ENCODE peak calls at places on chromosomes 5 and 9, in ten cellular contexts. L is cardiac fibroblast, N is fibroblast of pulmonary artery, R is ovary, V is fibroblast of villous mesenchyme, Y is dorsolateral prefrontal cortex, G is progenitor cell of endocrine pancreas, Z is MCF 10A, W is psoas muscle, M is breast epithelium. J is an unnamed sample.
A peak's percentile ranks its signal among the peaks of the same experiment; 100 is the strongest.

GRCh38 chr5:318341-318897 is 3.1 kb upstream of the AHRR start:
- DNase-seq in Z (peak; percentile 61), G (no peak), V (peak; percentile 32), N (no peak), R (no peak), Y (no peak), M (no peak), L (peak; percentile 29), W (no peak), J (peak; percentile 27)

GRCh38 chr9:111597852-111598729 is 1.4 kb downstream of the PTGR1 start:
- DNase-seq in G (peak; percentile 53), L (peak; percentile 79), W (peak; percentile 72), Z (peak; percentile 74), Y (peak; percentile 53), N (peak; percentile 78), R (peak; percentile 68), M (peak; percentile 43), V (peak; percentile 78), J (peak; percentile 81)

GRCh38 chr5:90792725-90793124 is 234.1 kb downstream of the ADGRV1 start:
- DNase-seq in Y (no peak), L (peak; percentile 21), G (no peak), V (peak; percentile 12), N (peak; percentile 44), W (no peak), M (no peak), R (no peak), Z (no peak), J (peak; percentile 9)

GRCh38 chr9:6788175-6789016 is 30.6 kb downstream of the KDM4C start:
- DNase-seq in L (peak; percentile 51), R (no peak), V (peak; percentile 29), W (no peak), M (no peak), Y (peak; percentile 58), Z (peak; percentile 46), N (peak; percentile 57), G (no peak), J (peak; percentile 54)

GRCh38 chr9:120474579-120475243 is 105.3 kb downstream of the CDK5RAP2 start:
- DNase-seq in N (peak; percentile 55), Y (no peak), R (no peak), W (no peak), M (no peak), Z (peak; percentile 32), G (no peak), L (peak; percentile 51), V (peak; percentile 38), J (peak; percentile 67)

GRCh38 chr9:34783951-34784487 is 74.1 kb upstream of the CCL21 start:
- DNase-seq in G (no peak), N (no peak), R (no peak), W (no peak), V (no peak), Y (no peak), L (no peak), M (no peak), Z (no peak), J (no peak)

GRCh38 chr9:19517202-19517942 is 108.6 kb downstream of the ACER2 start:
- DNase-seq in M (no peak), N (peak; percentile 10), V (no peak), R (no peak), Y (no peak), Z (peak; percentile 20), G (no peak), L (no peak), W (no peak), J (peak; percentile 23)

GRCh38 chr5:149046196-149046829 is 16.5 kb downstream of the SH3TC2 start:
- DNase-seq in Y (no peak), N (peak; percentile 45), Z (no peak), M (no peak), G (no peak), L (no peak), W (no peak), V (no peak), R (no peak), J (no peak)

GRCh38 chr5:79020861-79021561 is 35.9 kb upstream of the ARSB start:
- DNase-seq in V (peak; percentile 61), R (peak; percentile 43), L (peak; percentile 74), N (peak; percentile 86), Y (peak; percentile 48), G (peak; percentile 29), W (peak; percentile 27), Z (peak; percentile 59), M (peak; percentile 31), J (peak; percentile 67)

GRCh38 chr5:14640765-14641164 is 23.8 kb upstream of the OTULIN start:
- DNase-seq in V (no peak), L (no peak), G (no peak), N (no peak), Y (no peak), R (no peak), W (no peak), Z (no peak), M (no peak), J (no peak)

GRCh38 chr5:53642006-53642405 is 81.6 kb downstream of the NDUFS4 start:
- DNase-seq in N (peak; percentile 18), Z (peak; percentile 35), V (peak; percentile 55), M (no peak), W (no peak), G (no peak), Y (no peak), R (no peak), L (peak; percentile 47), J (peak; percentile 58)

GRCh38 chr9:37574996-37575395 is 1.2 kb downstream of the FBXO10 start:
- DNase-seq in W (no peak), N (no peak), R (no peak), Z (no peak), Y (no peak), M (no peak), G (no peak), V (peak; percentile 11), L (no peak), J (no peak)

GRCh38 chr5:179227196-179227577 is 118.1 kb downstream of the ADAMTS2 start:
- DNase-seq in G (no peak), Y (peak; percentile 33), W (no peak), L (no peak), Z (no peak), M (no peak), V (no peak), N (no peak), R (peak; percentile 52), J (no peak)

GRCh38 chr5:153551537-153552079 is 61.1 kb downstream of the GRIA1 start:
- DNase-seq in L (peak; percentile 89), M (no peak), Z (peak; percentile 90), Y (no peak), R (no peak), G (no peak), N (peak; percentile 89), W (no peak), V (peak; percentile 86), J (peak; percentile 93)

GRCh38 chr5:73118331-73119011 is 1.9 kb upstream of the TMEM171 start:
- DNase-seq in L (no peak), Z (no peak), G (no peak), V (no peak), M (no peak), Y (no peak), N (no peak), W (no peak), R (no peak), J (peak; percentile 50)

GRCh38 chr9:31394040-31394473 is 990.4 kb upstream of the ACO1 start:
- DNase-seq in M (no peak), L (peak; percentile 80), G (no peak), Y (no peak), N (peak; percentile 81), Z (peak; percentile 81), V (peak; percentile 67), R (no peak), W (no peak), J (peak; percentile 77)

GRCh38 chr5:173745561-173745960 is 129.1 kb upstream of the BOD1 start:
- DNase-seq in V (no peak), M (no peak), Z (no peak), Y (no peak), N (no peak), W (no peak), G (no peak), L (no peak), R (no peak), J (no peak)

GRCh38 chr9:75892168-75892901 is 1.9 kb downstream of the PCSK5 start:
- DNase-seq in L (peak; percentile 34), M (no peak), V (no peak), G (peak; percentile 16), Z (no peak), R (peak; percentile 77), N (no peak), W (peak; percentile 30), Y (no peak), J (peak; percentile 15)

GRCh38 chr5:167608708-167609272 is 682.7 kb upstream of the WWC1 start:
- DNase-seq in L (no peak), G (no peak), M (no peak), V (no peak), N (no peak), R (no peak), Y (no peak), Z (no peak), W (no peak), J (peak; percentile 69)
- TF ChIP-seq CTCF in L (peak; percentile 20), G (peak; percentile 20), M (no peak), V (no peak), N (peak; percentile 7), R (no peak), Y (no peak), Z (no peak), W (no peak), J (peak; percentile 28)

GRCh38 chr9:113581865-113582697 is 118.6 kb downstream of the RGS3 start:
- DNase-seq in W (peak; percentile 73), N (peak; percentile 18), V (peak; percentile 97), G (no peak), M (peak; percentile 56), L (no peak), Z (peak; percentile 14), Y (peak; percentile 89), R (peak; percentile 76), J (no peak)
- TF ChIP-seq CTCF in W (peak; percentile 19), N (no peak), V (peak; percentile 64), G (no peak), M (no peak), L (peak; percentile 24), Z (no peak), Y (peak; percentile 62), R (no peak), J (no peak)

DNA sequence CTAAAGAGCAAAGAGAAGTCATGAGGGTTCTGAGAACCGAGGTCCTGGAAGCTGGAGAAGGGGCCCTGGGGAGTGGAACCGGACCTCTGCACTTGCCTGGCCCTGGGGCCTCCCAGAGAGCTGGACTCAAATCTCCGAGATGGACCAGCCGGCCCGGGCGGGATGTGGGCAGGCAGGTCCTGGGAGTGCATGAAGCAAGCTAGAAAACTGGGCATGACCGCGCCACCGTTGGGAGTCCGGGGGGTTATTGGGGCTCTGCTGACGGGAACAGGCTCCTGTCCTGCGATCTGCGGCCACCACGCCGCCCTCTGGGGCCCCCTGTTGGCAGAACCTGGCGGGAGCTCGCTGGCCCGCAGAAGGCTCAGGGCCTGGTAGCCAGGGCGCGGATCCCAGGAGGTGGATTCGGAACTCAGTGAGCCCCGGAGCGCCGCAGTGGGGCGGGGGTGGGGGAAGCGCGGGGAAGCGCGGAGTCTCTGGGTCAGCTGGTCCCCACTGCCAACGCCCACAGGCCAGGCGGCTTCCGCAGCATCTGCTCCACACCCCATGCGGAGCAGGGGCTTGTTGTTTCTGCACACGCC is 150.6 kb downstream of the ERCC6L2 start:
- DNase-seq in N (no peak), W (no peak), Z (no peak), R (no peak), L (no peak), M (no peak), V (no peak), G (peak; percentile 59), Y (no peak), J (no peak)
- TF ChIP-seq CTCF in N (peak; percentile 7), W (peak; percentile 20), Z (peak; percentile 22), R (no peak), L (peak; percentile 13), M (no peak), V (peak; percentile 26), G (peak; percentile 66), Y (peak; percentile 30), J (no peak)

GRCh38 chr5:132781029-132781428 is 4.0 kb upstream of the SEPTIN8 start:
- DNase-seq in L (no peak), Y (no peak), Z (no peak), M (no peak), W (no peak), V (no peak), R (no peak), G (no peak), N (no peak), J (no peak)
- TF ChIP-seq CTCF in L (no peak), Y (no peak), Z (no peak), M (no peak), W (no peak), V (no peak), R (no peak), G (no peak), N (no peak), J (no peak)

J was measured in epithelial cell of esophagus.